ENCODE peak calls at places on chromosome 4, in four cellular contexts. C is IMR-90, Y is mesendoderm, L is H1. R is an unnamed sample.

GRCh38 chr4:181776655-181777054 is 466.5 kb upstream of the TENM3 start:
- DNase-seq in C (no peak), Y (no peak), L (no peak), R (no peak)

GRCh38 chr4:45155081-45155777 is 428.9 kb upstream of the GNPDA2 start:
- DNase-seq in C (no peak), Y (peak), L (no peak), R (no peak)

GRCh38 chr4:5051210-5051691 is at the start of gene STK32B:
- DNase-seq in C (peak), Y (peak), L (peak), R (peak)

GRCh38 chr4:5638316-5638715 is 70.0 kb downstream of the EVC2 start:
- DNase-seq in C (peak), Y (no peak), L (no peak), R (no peak)

GRCh38 chr4:144376905-144377304 is 236.4 kb upstream of the GYPA start:
- DNase-seq in C (no peak), Y (peak), L (no peak), R (no peak)

GRCh38 chr4:139978692-139979091 is 175.3 kb downstream of the MAML3 start:
- DNase-seq in C (no peak), Y (no peak), L (no peak), R (no peak)

GRCh38 chr4:16591867-16592266 is 306.6 kb downstream of the LDB2 start:
- DNase-seq in C (no peak), Y (peak), L (no peak), R (no peak)

GRCh38 chr4:111933703-111934102 is 211.6 kb upstream of the FAM241A start:
- DNase-seq in C (no peak), Y (no peak), L (no peak), R (no peak)

GRCh38 chr4:120658772-120659171 is 263.8 kb downstream of the PRDM5 start:
- DNase-seq in C (no peak), Y (no peak), L (no peak), R (no peak)

DNA sequence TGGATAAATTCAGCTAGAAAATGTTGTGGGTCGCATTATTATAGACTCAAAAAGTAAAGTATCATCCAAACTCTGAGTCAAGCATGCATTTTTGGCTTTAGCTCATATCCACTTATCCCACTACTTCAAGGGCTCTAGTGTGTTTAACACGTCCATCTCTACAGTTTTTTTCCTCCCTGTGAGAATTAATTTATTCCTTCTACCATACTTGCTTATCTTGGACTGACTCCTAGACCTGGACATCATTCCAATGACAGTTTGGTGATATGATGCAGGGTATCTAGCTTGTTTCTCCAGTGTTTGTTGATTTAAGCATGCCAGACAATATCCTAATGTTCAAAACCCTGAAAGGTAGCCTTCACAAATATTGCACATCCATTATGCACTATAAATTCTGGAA is 1037.1 kb upstream of the INTU start:
- DNase-seq in C (peak), Y (no peak), L (no peak), R (no peak)
- H3K56ac ChIP-seq in C (no peak), Y (no peak), L (no peak), R (no peak)

GRCh38 chr4:138405439-138405838 is 163.3 kb upstream of the SLC7A11 start:
- DNase-seq in C (peak), Y (no peak), L (no peak), R (no peak)

GRCh38 chr4:138405934-138406567 is 163.9 kb upstream of the SLC7A11 start:
- DNase-seq in C (peak), Y (no peak), L (no peak), R (no peak)

GRCh38 chr4:138407329-138407728 is 165.2 kb upstream of the SLC7A11 start:
- DNase-seq in C (no peak), Y (no peak), L (no peak), R (no peak)

GRCh38 chr4:138404801-138405200 is 162.7 kb upstream of the SLC7A11 start:
- DNase-seq in C (no peak), Y (no peak), L (no peak), R (no peak)

DNA sequence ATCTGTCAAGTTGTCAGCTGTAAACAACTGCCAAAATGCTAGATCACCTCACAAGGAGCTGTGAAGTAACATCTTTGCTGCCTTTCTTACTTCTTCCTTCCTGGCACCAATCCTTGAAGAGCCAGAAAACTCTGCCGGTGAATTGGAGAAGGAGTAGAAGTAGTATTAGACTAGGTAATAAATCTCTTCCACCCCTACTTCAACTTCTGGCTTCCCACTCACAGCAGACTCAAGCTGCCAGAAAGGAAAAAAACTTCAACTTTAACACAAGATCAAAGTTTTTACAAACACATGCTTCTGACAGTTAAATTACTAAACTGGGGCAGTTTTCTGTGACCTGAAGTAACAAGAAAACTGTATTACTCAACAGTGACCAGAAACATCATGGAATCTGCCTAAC is 164.7 kb upstream of the SLC7A11 start:
- DNase-seq in C (peak), Y (no peak), L (no peak), R (no peak)
- H3K27ac ChIP-seq in C (no peak), Y (no peak), L (no peak), R (no peak)

GRCh38 chr4:47145630-47146029 is 114.3 kb downstream of the GABRB1 start:
- DNase-seq in C (peak), Y (peak), L (no peak), R (no peak)

GRCh38 chr4:47143261-47143660 is 111.9 kb downstream of the GABRB1 start:
- DNase-seq in C (no peak), Y (no peak), L (no peak), R (no peak)
- H3K56ac ChIP-seq in C (no peak), Y (no peak), L (no peak), R (no peak)

GRCh38 chr4:7189066-7189465 is 3.3 kb upstream of the SORCS2 start:
- DNase-seq in C (no peak), Y (no peak), L (no peak), R (peak)
- H3K27ac ChIP-seq in C (no peak), Y (no peak), L (no peak), R (no peak)

GRCh38 chr4:56028165-56028564 is 79.4 kb downstream of the CEP135 start:
- DNase-seq in C (no peak), Y (no peak), L (no peak), R (no peak)

GRCh38 chr4:56026596-56026995 is 77.9 kb downstream of the CEP135 start:
- DNase-seq in C (peak), Y (no peak), L (no peak), R (no peak)
- H3K56ac ChIP-seq in C (no peak), Y (no peak), L (no peak), R (no peak)

GRCh38 chr4:76950846-76951321 is 1.3 kb downstream of the SEPTIN11 start:
- DNase-seq in C (peak), Y (peak), L (no peak), R (peak)
- H3K27ac ChIP-seq in C (peak), Y (peak), L (no peak), R (no peak)

GRCh38 chr4:19319607-19320006 is 932.1 kb upstream of the SLIT2 start:
- DNase-seq in C (no peak), Y (no peak), L (no peak), R (no peak)
- H3K56ac ChIP-seq in C (no peak), Y (no peak), L (no peak), R (no peak)

GRCh38 chr4:88822034-88822433 is 124.4 kb upstream of the NAP1L5 start:
- DNase-seq in C (no peak), Y (no peak), L (no peak), R (no peak)
- H3K27ac ChIP-seq in C (peak), Y (no peak), L (no peak), R (no peak)

DNA sequence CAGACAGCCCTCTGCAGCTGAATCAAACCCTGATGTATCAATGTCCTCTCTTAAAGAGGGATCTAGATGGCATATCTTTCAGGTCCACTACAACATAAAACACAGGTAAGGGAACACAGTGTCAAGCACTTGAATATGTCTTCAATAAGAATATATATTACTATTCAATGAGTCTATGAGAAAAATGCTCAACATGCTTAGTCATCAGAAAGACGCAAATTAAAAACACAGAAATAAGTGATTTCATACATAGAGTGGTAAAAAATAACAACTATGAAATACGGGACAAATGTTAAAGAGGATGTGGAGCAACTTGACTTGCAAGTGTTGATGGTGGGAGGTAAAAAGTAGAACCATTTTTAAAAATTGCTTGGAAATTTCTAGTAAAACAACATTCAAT is 544.6 kb upstream of the HS3ST1 start:
- DNase-seq in C (no peak), Y (no peak), L (no peak), R (no peak)
- H3K56ac ChIP-seq in C (no peak), Y (no peak), L (no peak), R (no peak)

R was measured in H9.